ENCODE peak calls at places on chromosomes 7 and 10, in five cellular contexts. O is HT1080; D is myocyte; I is HuH-7.5; E is stimulated activated naive CD4-positive, alpha-beta T cell. Z is an unnamed sample.
A peak's percentile ranks its signal among the peaks of the same experiment; 100 is the strongest.

GRCh38 chr10:34655286-34656170 is 159.6 kb downstream of the PARD3 start:
- DNase-seq in E (no peak), D (peak; percentile 78), O (peak; percentile 59), I (no peak), Z (no peak)

GRCh38 chr7:153193144-153193595 is 433.6 kb downstream of the ACTR3B start:
- DNase-seq in E (no peak), O (no peak), D (no peak), I (peak; percentile 28), Z (no peak)

GRCh38 chr7:29871787-29872398 is 65.6 kb downstream of the WIPF3 start:
- DNase-seq in E (no peak), O (peak; percentile 38), D (peak; percentile 55), I (no peak), Z (no peak)

GRCh38 chr7:19408821-19409220 is 263.6 kb upstream of the FERD3L start:
- DNase-seq in E (no peak), I (no peak), D (no peak), O (no peak), Z (no peak)

GRCh38 chr7:129401968-129402860 is 32.0 kb upstream of the STRIP2 start:
- DNase-seq in O (peak; percentile 35), E (no peak), D (peak; percentile 22), I (no peak), Z (peak; percentile 43)

GRCh38 chr7:17903337-17903736 is 37.0 kb downstream of the SNX13 start:
- DNase-seq in E (no peak), O (no peak), I (no peak), D (no peak), Z (no peak)

GRCh38 chr7:127317447-127317961 is 64.8 kb upstream of the GRM8 start:
- DNase-seq in I (no peak), D (no peak), O (no peak), E (no peak), Z (no peak)

GRCh38 chr7:14902589-14902963 is at the start of gene DGKB:
- DNase-seq in D (peak; percentile 44), I (no peak), O (no peak), E (no peak), Z (no peak)

GRCh38 chr7:101410743-101411476 is 48.2 kb downstream of the COL26A1 start:
- DNase-seq in E (peak; percentile 22), O (no peak), D (peak; percentile 47), I (peak; percentile 75), Z (no peak)

GRCh38 chr10:114684822-114685209 is 26.7 kb upstream of the ABLIM1 start:
- DNase-seq in O (peak; percentile 35), D (peak; percentile 59), I (peak; percentile 41), E (no peak), Z (no peak)

Z was measured in GM12878.